ENCODE peak calls at places on chromosomes 2 and 18, in ten cellular contexts. Y is cardiac muscle cell; N is pancreas; G is psoas muscle; V is lower lobe of right lung; K is endothelial cell of umbilical vein; M is CD8-positive, alpha-beta memory T cell; D is neural progenitor cell; S is CD4-positive, CD25-positive, alpha-beta regulatory T cell; F is kidney. Z is an unnamed sample.

GRCh38 chr2:176098366-176099158 is 1.0 kb upstream of the HOXD12 start:
- DNase-seq in Y (no peak), N (no peak), G (no peak), V (no peak), K (no peak), M (no peak), D (no peak), S (no peak), F (peak; percentile 59), Z (peak; percentile 71)

GRCh38 chr2:39094717-39095363 is 26.0 kb downstream of the SOS1 start:
- DNase-seq in Y (peak; percentile 68), N (no peak), G (no peak), V (no peak), K (no peak), M (no peak), D (no peak), S (peak; percentile 60), F (no peak), Z (no peak)

GRCh38 chr18:28086530-28087172 is 90.3 kb downstream of the CDH2 start:
- DNase-seq in Y (peak; percentile 87), N (no peak), G (no peak), V (no peak), K (no peak), M (no peak), D (peak; percentile 62), S (no peak), F (no peak), Z (no peak)

GRCh38 chr2:198441246-198441645 is 636.9 kb downstream of the PLCL1 start:
- DNase-seq in Y (no peak), N (no peak), G (no peak), V (no peak), K (no peak), M (no peak), D (no peak), S (no peak), F (no peak), Z (no peak)

GRCh38 chr2:176830362-176830761 is 382.2 kb upstream of the HNRNPA3 start:
- DNase-seq in Y (no peak), N (no peak), G (no peak), V (no peak), K (no peak), M (peak; percentile 58), D (peak; percentile 66), S (peak; percentile 21), F (no peak), Z (no peak)

GRCh38 chr2:228548230-228548629 is 366.7 kb upstream of the SPHKAP start:
- DNase-seq in Y (no peak), N (no peak), G (no peak), V (no peak), K (no peak), M (no peak), D (no peak), S (no peak), F (no peak), Z (no peak)

GRCh38 chr2:71783815-71784214 is 330.5 kb downstream of the DYSF start:
- DNase-seq in Y (no peak), N (no peak), G (no peak), V (no peak), K (no peak), M (no peak), D (no peak), S (no peak), F (no peak), Z (no peak)

GRCh38 chr2:98463081-98463481 is 18.4 kb downstream of the INPP4A start:
- DNase-seq in Y (no peak), N (no peak), G (no peak), V (no peak), K (no peak), M (no peak), D (no peak), S (no peak), F (no peak), Z (peak; percentile 13)

GRCh38 chr2:121140734-121141133 is 144.3 kb downstream of the TFCP2L1 start:
- DNase-seq in Y (no peak), N (no peak), G (no peak), V (no peak), K (no peak), M (no peak), D (no peak), S (no peak), F (no peak), Z (no peak)

GRCh38 chr18:27185025-27185763 is at the start of gene CHST9:
- DNase-seq in Y (no peak), N (peak; percentile 63), G (peak; percentile 58), V (peak; percentile 45), K (no peak), M (no peak), D (peak; percentile 73), S (no peak), F (peak; percentile 76), Z (peak; percentile 74)

GRCh38 chr18:63378919-63379638 is 12.1 kb upstream of the KDSR start:
- DNase-seq in Y (peak; percentile 27), N (no peak), G (no peak), V (no peak), K (peak; percentile 45), M (no peak), D (no peak), S (peak; percentile 48), F (no peak), Z (no peak)

GRCh38 chr2:151156943-151157705 is 104.5 kb downstream of the RBM43 start:
- DNase-seq in Y (peak; percentile 9), N (no peak), G (no peak), V (no peak), K (no peak), M (no peak), D (no peak), S (no peak), F (no peak), Z (no peak)

GRCh38 chr2:236568068-236568921 is 1.3 kb upstream of the ACKR3 start:
- DNase-seq in Y (peak; percentile 30), N (peak; percentile 73), G (peak; percentile 82), V (peak; percentile 69), K (peak; percentile 67), M (peak; percentile 30), D (peak; percentile 51), S (peak; percentile 38), F (peak; percentile 84), Z (peak; percentile 48)

GRCh38 chr2:112151275-112151674 is 13.1 kb downstream of the FBLN7 start:
- DNase-seq in Y (no peak), N (no peak), G (no peak), V (no peak), K (no peak), M (no peak), D (no peak), S (no peak), F (no peak), Z (no peak)

GRCh38 chr2:33321236-33321731 is 155.2 kb upstream of the RASGRP3 start:
- DNase-seq in Y (peak; percentile 42), N (no peak), G (no peak), V (no peak), K (no peak), M (no peak), D (no peak), S (peak; percentile 17), F (no peak), Z (no peak)

GRCh38 chr2:160407393-160408204 is 86.0 kb downstream of the RBMS1 start:
- DNase-seq in Y (peak; percentile 85), N (peak; percentile 39), G (peak; percentile 83), V (peak; percentile 80), K (peak; percentile 60), M (peak; percentile 73), D (peak; percentile 86), S (peak; percentile 68), F (peak; percentile 87), Z (peak; percentile 59)

DNA sequence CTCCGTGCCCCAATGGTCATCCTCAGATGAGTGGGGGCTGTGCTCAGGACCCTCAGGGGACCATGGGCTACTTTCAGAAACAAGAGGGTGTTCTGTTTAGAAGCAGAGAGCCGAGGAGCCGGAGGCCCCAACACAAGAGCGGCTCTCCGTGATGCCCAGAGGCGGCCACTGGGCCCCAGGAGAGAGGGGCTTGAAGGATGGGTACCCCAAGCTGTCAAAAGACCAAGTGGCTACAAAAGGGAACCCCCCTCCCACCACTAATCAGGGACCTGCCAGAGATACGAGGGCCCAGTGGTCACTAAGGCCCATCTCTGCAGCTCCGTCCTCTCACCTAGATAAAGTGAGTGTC is 93.6 kb downstream of the HDAC4 start:
- DNase-seq in Y (no peak), N (no peak), G (no peak), V (no peak), K (no peak), M (no peak), D (no peak), S (no peak), F (peak; percentile 49), Z (no peak)
- H3K36me3 ChIP-seq in Y (no peaks in the 10 kb centered on the region), N (no peaks in the 10 kb centered on the region), G (no peaks in the 10 kb centered on the region), V (no peaks in the 10 kb centered on the region), K (no peaks in the 10 kb centered on the region), M (no peaks in the 10 kb centered on the region), D (no peaks in the 10 kb centered on the region), S (no peaks in the 10 kb centered on the region), F (no peaks in the 10 kb centered on the region), Z (no peaks in the 10 kb centered on the region)

DNA sequence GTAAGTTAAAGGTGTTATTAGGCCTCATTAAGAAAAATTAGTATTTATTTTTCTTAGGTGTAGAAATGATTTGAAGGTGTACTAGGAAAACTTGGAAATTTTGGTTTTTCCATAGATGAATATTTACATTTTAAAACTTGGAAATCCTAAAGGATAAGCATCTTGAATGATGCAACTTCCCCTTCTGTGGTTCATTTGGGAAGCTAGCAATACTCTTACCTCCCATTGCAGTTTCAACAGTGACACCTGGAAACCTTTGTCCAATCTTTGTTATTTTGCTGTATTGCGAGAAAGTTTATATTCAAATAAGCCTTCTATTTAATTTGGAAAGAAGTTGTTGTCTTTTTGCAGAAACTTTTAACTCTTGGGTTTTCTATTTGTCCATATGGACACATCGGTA is 68.5 kb downstream of the ZEB2 start:
- DNase-seq in Y (no peak), N (no peak), G (no peak), V (no peak), K (no peak), M (no peak), D (no peak), S (no peak), F (no peak), Z (no peak)
- H3K36me3 ChIP-seq in Y (no peaks in the 10 kb centered on the region), N (no peaks in the 10 kb centered on the region), G (no peaks in the 10 kb centered on the region), V (no peaks in the 10 kb centered on the region), K (no peaks in the 10 kb centered on the region), M (no peaks in the 10 kb centered on the region), D (no peaks in the 10 kb centered on the region), S (no peaks in the 10 kb centered on the region), F (no peaks in the 10 kb centered on the region), Z (peaks cover 10% of the 10 kb centered on the region)

GRCh38 chr18:6569813-6570212 is 155.1 kb upstream of the L3MBTL4 start:
- DNase-seq in Y (no peak), N (no peak), G (no peak), V (no peak), K (no peak), M (no peak), D (no peak), S (no peak), F (no peak), Z (no peak)
- H3K36me3 ChIP-seq in Y (no peaks in the 10 kb centered on the region), N (no peaks in the 10 kb centered on the region), G (no peaks in the 10 kb centered on the region), V (no peaks in the 10 kb centered on the region), K (no peaks in the 10 kb centered on the region), M (no peaks in the 10 kb centered on the region), D (no peaks in the 10 kb centered on the region), S (no peaks in the 10 kb centered on the region), F (no peaks in the 10 kb centered on the region), Z (no peaks in the 10 kb centered on the region)

DNA sequence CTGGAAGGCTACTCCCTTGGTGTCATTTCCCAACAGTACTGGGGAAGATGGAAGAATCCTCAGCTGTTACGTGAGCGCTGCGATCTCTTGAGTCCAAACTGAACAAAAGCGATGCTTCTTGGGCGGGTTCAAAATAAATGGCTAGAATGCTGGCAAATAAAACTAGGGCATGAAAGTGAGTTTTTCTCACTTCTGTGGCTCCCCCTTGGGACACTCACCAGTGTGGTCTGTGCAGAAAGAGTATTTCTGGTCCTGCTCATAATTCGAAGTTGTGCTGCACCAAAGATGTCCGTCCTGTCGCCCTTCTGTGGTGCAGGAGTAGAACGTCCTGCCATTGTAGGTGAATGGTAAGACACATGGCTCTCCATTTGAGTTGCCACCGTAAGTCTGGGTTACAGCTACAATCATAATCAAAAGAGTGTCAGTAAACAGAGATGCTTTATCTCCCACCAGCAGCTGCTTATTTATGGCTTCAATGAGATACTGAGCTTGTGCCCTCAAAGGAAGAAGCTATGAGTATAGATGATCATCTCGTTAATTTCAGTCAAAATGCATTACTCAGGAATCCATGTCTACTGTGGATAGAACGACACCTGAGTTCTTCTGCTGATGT is 11.8 kb downstream of the FN1 start:
- DNase-seq in Y (peak; percentile 64), N (no peak), G (no peak), V (no peak), K (no peak), M (no peak), D (no peak), S (no peak), F (no peak), Z (no peak)
- H3K36me3 ChIP-seq in Y (peaks cover 27% of the 10 kb centered on the region), N (no peaks in the 10 kb centered on the region), G (peaks cover 19% of the 10 kb centered on the region), V (peaks cover 73% of the 10 kb centered on the region), K (peaks cover 72% of the 10 kb centered on the region), M (no peaks in the 10 kb centered on the region), D (peaks cover 3% of the 10 kb centered on the region), S (no peaks in the 10 kb centered on the region), F (no peaks in the 10 kb centered on the region), Z (no peaks in the 10 kb centered on the region)

Z was measured in left lung.